ENCODE peak calls at places on chromosomes 7 and 10, in nine cellular contexts. T is natural killer cell; P is ACHN; C is NCI-H1105 treated with DMSO at 0.1 percent for 48 hours; H is H4; I is activated effector memory CD4-positive, alpha-beta T cell treated with anti-CD3 and anti-CD28 coated beads, Interleukin-2, amount 50 U/mL, for 16 hours; X is tibial artery; D is amniotic stem cell; W is stimulated activated CD4-positive, alpha-beta T cell treated with anti-CD3 and anti-CD28 coated beads, Interleukin-1b, Interleukin-23, amount 100 ng/mL, for 4 hours. S is an unnamed sample.

GRCh38 chr10:13271552-13272163 is 28.2 kb downstream of the PHYH start:
- DNase-seq in T (peak; percentile 20), P (peak; percentile 35), C (no peak), H (no peak), I (peak; percentile 80), X (peak; percentile 28), D (no peak), W (peak; percentile 27), S (no peak)

GRCh38 chr7:82481499-82482097 is 38.0 kb upstream of the CACNA2D1 start:
- DNase-seq in T (no peak), P (peak; percentile 45), C (peak; percentile 56), H (peak; percentile 31), I (no peak), X (no peak), D (peak; percentile 3), W (no peak), S (no peak)

GRCh38 chr7:22860784-22861482 is 38.3 kb upstream of the TOMM7 start:
- DNase-seq in T (no peak), P (peak; percentile 55), C (no peak), H (no peak), I (no peak), X (no peak), D (no peak), W (no peak), S (no peak)

GRCh38 chr7:135974667-135975066 is 2.5 kb downstream of the MTPN start:
- DNase-seq in T (no peak), P (no peak), C (no peak), H (no peak), I (no peak), X (no peak), D (no peak), W (no peak), S (no peak)

GRCh38 chr7:92834661-92835139 is 1.7 kb downstream of the CDK6 start:
- DNase-seq in T (peak; percentile 20), P (peak; percentile 39), C (no peak), H (no peak), I (peak; percentile 68), X (peak; percentile 22), D (no peak), W (no peak), S (no peak)

GRCh38 chr10:4062751-4063150 is 277.7 kb upstream of the KLF6 start:
- DNase-seq in T (no peak), P (no peak), C (no peak), H (no peak), I (no peak), X (no peak), D (no peak), W (no peak), S (no peak)

GRCh38 chr10:73493781-73494180 is 2.0 kb downstream of the PPP3CB start:
- DNase-seq in T (no peak), P (peak; percentile 23), C (no peak), H (no peak), I (no peak), X (no peak), D (peak; percentile 26), W (no peak), S (no peak)

GRCh38 chr7:149459540-149460433 is 1.1 kb downstream of the ZNF777 start:
- DNase-seq in T (no peak), P (peak; percentile 24), C (no peak), H (no peak), I (no peak), X (no peak), D (no peak), W (no peak), S (no peak)

GRCh38 chr10:128044186-128044585 is 82.0 kb downstream of the MKI67 start:
- DNase-seq in T (no peak), P (no peak), C (no peak), H (no peak), I (no peak), X (no peak), D (no peak), W (no peak), S (no peak)

GRCh38 chr10:97074256-97075145 is 111.3 kb downstream of the SLIT1 start:
- DNase-seq in T (no peak), P (no peak), C (no peak), H (no peak), I (no peak), X (no peak), D (no peak), W (no peak), S (no peak)

GRCh38 chr10:95457319-95457886 is 103.8 kb downstream of the SORBS1 start:
- DNase-seq in T (no peak), P (peak; percentile 49), C (no peak), H (no peak), I (no peak), X (no peak), D (no peak), W (no peak), S (no peak)

GRCh38 chr7:134462337-134462925 is 3.5 kb upstream of the AKR1B1 start:
- DNase-seq in T (no peak), P (peak; percentile 99), C (no peak), H (peak; percentile 63), I (no peak), X (no peak), D (peak; percentile 32), W (no peak), S (no peak)

GRCh38 chr7:39260279-39260844 is 282.7 kb downstream of the POU6F2 start:
- DNase-seq in T (no peak), P (no peak), C (no peak), H (no peak), I (no peak), X (no peak), D (no peak), W (no peak), S (no peak)

GRCh38 chr10:86347856-86348255 is 18.7 kb downstream of the GRID1 start:
- DNase-seq in T (no peak), P (no peak), C (no peak), H (no peak), I (peak; percentile 56), X (no peak), D (no peak), W (no peak), S (no peak)

GRCh38 chr10:75400769-75401568 is 595 bp downstream of the ZNF503 start:
- DNase-seq in T (no peak), P (peak; percentile 72), C (peak; percentile 17), H (peak; percentile 30), I (no peak), X (peak; percentile 62), D (peak; percentile 49), W (no peak), S (no peak)

S was measured in NCI-H1048.